ENCODE peak calls at places on chromosomes 4 and X, in eight cellular contexts. T is IMR-90, B is upper lobe of left lung, R is transverse colon, I is ovary, O is Peyer's patch, V is A549, X is heart left ventricle. W is an unnamed sample.

GRCh38 chr4:78152795-78153194 is 95.7 kb downstream of the FRAS1 start:
- DNase-seq in T (no peak), B (no peak), R (no peak), I (no peak), O (no peak), V (no peak), X (no peak), W (no peak)

GRCh38 chrX:13750204-13750603 is 15.7 kb downstream of the OFD1 start:
- DNase-seq in T (peak; percentile 48), B (no peak), R (no peak), I (no peak), O (no peak), V (peak; percentile 69), X (no peak), W (no peak)

GRCh38 chr4:149371021-149371420 is 444.6 kb downstream of the IQCM start:
- DNase-seq in T (peak; percentile 63), B (peak; percentile 24), R (peak; percentile 10), I (no peak), O (no peak), V (peak; percentile 54), X (no peak), W (no peak)

GRCh38 chr4:177228599-177228998 is 81.1 kb upstream of the NEIL3 start:
- DNase-seq in T (no peak), B (no peak), R (no peak), I (no peak), O (no peak), V (no peak), X (no peak), W (no peak)

GRCh38 chrX:47361538-47362511 is 8.6 kb upstream of the ZNF157 start:
- DNase-seq in T (peak; percentile 95), B (peak; percentile 85), R (peak; percentile 69), I (peak; percentile 53), O (peak; percentile 49), V (peak; percentile 92), X (peak; percentile 71), W (peak; percentile 88)

GRCh38 chrX:12974217-12974796 is 603 bp upstream of the TMSB4X start:
- DNase-seq in T (peak; percentile 54), B (peak; percentile 79), R (peak; percentile 74), I (peak; percentile 48), O (peak; percentile 73), V (peak; percentile 84), X (peak; percentile 81), W (peak; percentile 90)

GRCh38 chr4:68347845-68348244 is 2.0 kb downstream of the YTHDC1 start:
- DNase-seq in T (no peak), B (no peak), R (no peak), I (no peak), O (no peak), V (no peak), X (no peak), W (no peak)

GRCh38 chr4:122688529-122688928 is 44.0 kb upstream of the BBS12 start:
- DNase-seq in T (peak; percentile 20), B (no peak), R (no peak), I (no peak), O (no peak), V (no peak), X (no peak), W (no peak)

GRCh38 chr4:158025131-158025530 is 147.7 kb downstream of the GASK1B start:
- DNase-seq in T (peak; percentile 36), B (no peak), R (no peak), I (no peak), O (no peak), V (peak; percentile 29), X (no peak), W (no peak)

GRCh38 chr4:47071863-47072441 is 40.6 kb downstream of the GABRB1 start:
- DNase-seq in T (peak; percentile 86), B (no peak), R (no peak), I (no peak), O (no peak), V (no peak), X (no peak), W (no peak)

GRCh38 chrX:149497626-149498025 is 7.5 kb downstream of the IDS start:
- DNase-seq in T (peak; percentile 67), B (no peak), R (no peak), I (no peak), O (no peak), V (no peak), X (no peak), W (no peak)

GRCh38 chrX:51956441-51956840 is 63.0 kb downstream of the MAGED1 start:
- DNase-seq in T (no peak), B (no peak), R (no peak), I (no peak), O (no peak), V (no peak), X (no peak), W (no peak)

GRCh38 chrX:39516399-39516798 is 581.4 kb downstream of the BCOR start:
- DNase-seq in T (no peak), B (no peak), R (no peak), I (no peak), O (no peak), V (no peak), X (no peak), W (no peak)

GRCh38 chr4:13678186-13678924 is 50.8 kb upstream of the BOD1L1 start:
- DNase-seq in T (no peak), B (no peak), R (no peak), I (no peak), O (no peak), V (no peak), X (no peak), W (no peak)

GRCh38 chr4:13670456-13671150 is 43.1 kb upstream of the BOD1L1 start:
- DNase-seq in T (no peak), B (no peak), R (no peak), I (no peak), O (no peak), V (no peak), X (no peak), W (no peak)

DNA sequence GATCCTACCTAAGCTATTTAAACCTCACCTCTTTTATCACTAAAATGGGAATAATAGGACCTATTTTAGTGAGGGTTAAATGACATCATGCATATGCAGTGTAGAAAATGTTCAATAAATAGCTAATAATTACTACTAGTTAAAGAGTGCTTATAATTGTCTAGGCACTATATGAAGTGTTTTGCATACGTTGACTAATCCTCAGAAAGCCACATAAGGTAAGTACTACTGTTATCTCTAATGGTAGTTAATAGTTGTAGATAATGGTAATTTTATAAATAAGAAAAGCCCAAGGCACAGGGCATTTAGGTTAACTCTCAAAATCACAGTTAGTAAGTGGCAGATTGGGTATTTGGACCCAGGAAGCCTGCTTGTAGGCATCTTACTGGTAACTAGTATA is 47.4 kb upstream of the BOD1L1 start:
- DNase-seq in T (no peak), B (no peak), R (no peak), I (no peak), O (no peak), V (no peak), X (no peak), W (no peak)
- TF ChIP-seq POLR2A in T (no peak), B (no peak), R (no peak), I (no peak), O (no peak), V (no peak), X (no peak), W (no peak)

GRCh38 chr4:37991623-37992410 is 31.6 kb downstream of the PTTG2 start:
- DNase-seq in T (no peak), B (no peak), R (no peak), I (no peak), O (no peak), V (no peak), X (no peak), W (no peak)

GRCh38 chr4:37988670-37989069 is 28.5 kb downstream of the PTTG2 start:
- DNase-seq in T (peak; percentile 37), B (no peak), R (no peak), I (no peak), O (no peak), V (no peak), X (no peak), W (no peak)

GRCh38 chr4:37989398-37990260 is 29.4 kb downstream of the PTTG2 start:
- DNase-seq in T (no peak), B (no peak), R (no peak), I (no peak), O (no peak), V (no peak), X (no peak), W (no peak)

GRCh38 chr4:37993806-37994205 is 33.6 kb downstream of the PTTG2 start:
- DNase-seq in T (no peak), B (no peak), R (no peak), I (no peak), O (no peak), V (no peak), X (no peak), W (no peak)

GRCh38 chr4:37990731-37991130 is 30.5 kb downstream of the PTTG2 start:
- DNase-seq in T (no peak), B (no peak), R (no peak), I (no peak), O (no peak), V (no peak), X (no peak), W (no peak)
- TF ChIP-seq POLR2A in T (no peak), B (no peak), R (no peak), I (no peak), O (no peak), V (no peak), X (no peak), W (no peak)

DNA sequence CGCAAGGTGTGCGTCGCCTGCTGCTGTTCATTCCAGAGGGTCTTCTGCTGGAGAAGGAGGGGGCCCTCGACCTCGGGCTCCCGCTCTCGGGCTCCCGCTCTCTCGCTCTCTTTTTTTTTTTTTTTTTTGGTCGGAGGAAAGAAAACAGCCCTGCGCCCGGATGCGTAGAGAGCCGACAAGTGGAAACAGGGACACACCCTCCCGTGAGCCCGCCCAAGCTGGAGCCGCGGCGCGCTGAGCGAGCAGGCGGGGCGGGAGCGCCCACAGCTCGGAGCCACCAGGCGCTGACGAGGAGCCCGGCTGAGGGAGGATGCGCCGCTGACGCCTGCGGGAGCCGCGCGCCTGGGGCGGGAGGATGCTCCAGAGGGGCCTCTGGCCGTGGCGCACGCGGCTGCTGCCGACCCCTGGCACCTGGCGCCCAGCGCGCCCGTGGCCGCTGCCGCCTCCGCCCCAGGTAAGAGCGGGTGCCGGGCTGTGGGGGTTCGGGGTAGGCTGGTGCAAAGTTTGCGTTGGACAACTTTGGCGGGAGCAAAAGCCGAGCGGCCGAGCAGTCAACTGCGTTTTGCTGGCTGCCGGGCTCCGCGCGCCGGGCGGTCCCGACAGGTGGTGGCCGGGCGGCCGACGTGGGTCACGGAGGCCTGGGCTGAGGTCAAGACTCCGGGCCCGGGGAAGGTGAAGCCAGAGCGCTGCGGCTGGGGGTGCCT is at the start of gene MCUB:
- DNase-seq in T (peak; percentile 89), B (peak; percentile 87), R (peak; percentile 89), I (peak; percentile 81), O (peak; percentile 90), V (peak; percentile 85), X (peak; percentile 94), W (peak; percentile 97)
- TF ChIP-seq POLR2A in T (no peak), B (peak; percentile 82), R (peak; percentile 44), I (peak; percentile 64), O (peak; percentile 31), V (peak; percentile 43), X (no peak), W (peak; percentile 80)

DNA sequence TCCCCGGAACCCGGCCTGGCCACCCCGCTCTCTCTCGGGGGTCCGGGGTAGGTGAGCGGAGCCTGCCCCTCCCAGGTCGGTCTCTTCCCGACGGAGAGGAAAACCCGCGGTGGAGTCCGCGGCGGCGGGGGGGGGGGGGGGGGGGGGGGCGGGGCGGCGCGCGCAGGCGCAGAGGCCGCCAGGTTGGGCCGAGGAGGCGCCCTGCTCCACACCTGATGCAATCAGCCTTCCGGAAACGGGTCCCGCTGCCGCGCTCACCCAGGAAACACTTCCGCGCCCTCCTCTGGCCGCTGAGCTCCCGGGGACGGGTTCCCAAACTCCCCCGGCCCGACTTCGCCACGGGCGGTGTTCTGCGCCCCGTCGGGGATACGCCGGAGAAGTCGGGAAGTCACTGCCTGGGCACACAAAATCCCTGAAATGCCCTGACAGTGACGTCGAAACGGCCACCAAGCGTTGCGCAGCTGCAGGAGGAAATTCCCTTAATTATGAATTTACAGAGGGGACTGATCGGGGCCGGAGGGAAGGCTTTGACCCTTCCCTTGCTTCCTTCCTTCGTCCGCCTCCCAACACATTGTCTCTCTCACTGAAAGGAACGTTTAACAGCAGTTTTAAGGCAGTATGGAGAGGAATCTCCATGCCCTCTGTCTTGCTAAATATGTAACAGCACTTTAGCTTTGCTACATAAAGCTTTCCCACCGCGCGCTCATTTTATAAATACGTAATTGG is 2.1 kb upstream of the APBB2 start:
- DNase-seq in T (peak; percentile 57), B (peak; percentile 80), R (peak; percentile 86), I (peak; percentile 81), O (peak; percentile 91), V (peak; percentile 87), X (peak; percentile 85), W (peak; percentile 81)
- TF ChIP-seq POLR2A in T (no peak), B (peak; percentile 72), R (peak; percentile 84), I (peak; percentile 49), O (peak; percentile 81), V (peak; percentile 51), X (no peak), W (no peak)